ENCODE peak calls at places on chromosomes 1 and 21, in nine cellular contexts. W, L, T, I, J, S, K, G and C are unnamed samples.

GRCh38 chr1:240027059-240027462 is 64.6 kb upstream of the FMN2 start:
- DNase-seq in W (no peak), L (no peak), T (peak), I (peak), J (peak), S (peak), K (peak), G (no peak), C (peak)

GRCh38 chr1:99685516-99686180 is 39.7 kb downstream of the PALMD start:
- DNase-seq in W (peak), L (peak), T (peak), I (peak), J (peak), S (peak), K (peak), G (peak), C (peak)

GRCh38 chr1:14377386-14377785 is 221.1 kb upstream of the KAZN start:
- DNase-seq in W (no peak), L (no peak), T (no peak), I (peak), J (no peak), S (no peak), K (no peak), G (no peak), C (peak)

GRCh38 chr1:7382971-7383370 is 388.1 kb upstream of the VAMP3 start:
- DNase-seq in W (no peak), L (no peak), T (no peak), I (no peak), J (no peak), S (no peak), K (no peak), G (no peak), C (no peak)

GRCh38 chr1:195345149-195345548 is 1263.1 kb downstream of the KCNT2 start:
- DNase-seq in W (peak), L (no peak), T (no peak), I (no peak), J (no peak), S (no peak), K (peak), G (no peak), C (no peak)

GRCh38 chr1:80869299-80869698 is 931.4 kb upstream of the ADGRL2 start:
- DNase-seq in W (no peak), L (no peak), T (no peak), I (no peak), J (no peak), S (no peak), K (no peak), G (no peak), C (no peak)

GRCh38 chr21:35488941-35489340 is 439.8 kb upstream of the RUNX1 start:
- DNase-seq in W (no peak), L (no peak), T (peak), I (peak), J (no peak), S (no peak), K (peak), G (no peak), C (no peak)

GRCh38 chr1:7097938-7098592 is 312.8 kb downstream of the CAMTA1 start:
- DNase-seq in W (no peak), L (no peak), T (no peak), I (no peak), J (no peak), S (peak), K (no peak), G (no peak), C (no peak)

GRCh38 chr1:55885619-55886018 is 670.5 kb upstream of the USP24 start:
- DNase-seq in W (no peak), L (no peak), T (no peak), I (no peak), J (no peak), S (no peak), K (no peak), G (no peak), C (no peak)

GRCh38 chr1:33297911-33298622 is 22.8 kb downstream of the A3GALT2 start:
- DNase-seq in W (no peak), L (no peak), T (no peak), I (no peak), J (no peak), S (no peak), K (no peak), G (no peak), C (no peak)

GRCh38 chr1:117095237-117095636 is 26.3 kb downstream of the TRIM45 start:
- DNase-seq in W (no peak), L (no peak), T (no peak), I (no peak), J (no peak), S (no peak), K (no peak), G (no peak), C (no peak)

GRCh38 chr1:190175320-190175719 is 302.3 kb downstream of the BRINP3 start:
- DNase-seq in W (no peak), L (no peak), T (peak), I (no peak), J (no peak), S (no peak), K (no peak), G (no peak), C (no peak)

GRCh38 chr21:39867198-39867650 is at the start of gene PCP4:
- DNase-seq in W (peak), L (peak), T (peak), I (peak), J (peak), S (peak), K (peak), G (peak), C (peak)

GRCh38 chr1:26978893-26979292 is 14.6 kb upstream of the TRNP1 start:
- DNase-seq in W (no peak), L (no peak), T (no peak), I (no peak), J (no peak), S (no peak), K (no peak), G (no peak), C (no peak)

GRCh38 chr1:201266774-201267173 is 16.5 kb upstream of the PKP1 start:
- DNase-seq in W (no peak), L (no peak), T (peak), I (peak), J (peak), S (no peak), K (peak), G (no peak), C (peak)

GRCh38 chr1:229237320-229237719 is 33.6 kb upstream of the RAB4A start:
- DNase-seq in W (no peak), L (no peak), T (no peak), I (no peak), J (no peak), S (no peak), K (no peak), G (no peak), C (no peak)

GRCh38 chr1:17255336-17255735 is 6.4 kb downstream of the PADI3 start:
- DNase-seq in W (no peak), L (no peak), T (no peak), I (no peak), J (no peak), S (no peak), K (no peak), G (no peak), C (no peak)

GRCh38 chr21:35059742-35060141 is 10.6 kb upstream of the RUNX1 start:
- DNase-seq in W (no peak), L (no peak), T (no peak), I (no peak), J (no peak), S (no peak), K (no peak), G (no peak), C (peak)

GRCh38 chr1:157448666-157449065 is 103.6 kb downstream of the FCRL5 start:
- DNase-seq in W (no peak), L (no peak), T (no peak), I (no peak), J (no peak), S (no peak), K (no peak), G (no peak), C (no peak)

GRCh38 chr1:179516976-179517705 is 58.6 kb downstream of the NPHS2 start:
- DNase-seq in W (no peak), L (no peak), T (no peak), I (no peak), J (no peak), S (no peak), K (no peak), G (no peak), C (no peak)

GRCh38 chr1:92859400-92860039 is 27.7 kb downstream of the RPL5 start:
- DNase-seq in W (no peak), L (no peak), T (no peak), I (no peak), J (no peak), S (no peak), K (no peak), G (no peak), C (no peak)

GRCh38 chr1:121516279-121516967 is 331.6 kb downstream of the SRGAP2C start:
- DNase-seq in W (no peak), L (no peak), T (no peak), I (no peak), J (no peak), S (no peak), K (no peak), G (peak), C (no peak)

GRCh38 chr1:203306089-203306969 is 1.0 kb downstream of the BTG2 start:
- DNase-seq in W (no peak), L (peak), T (peak), I (peak), J (peak), S (peak), K (peak), G (peak), C (peak)
- TF ChIP-seq CTCF in W (no peak), L (peak), T (peak), I (no peak), J (peak), S (no peak), K (no peak), G (no peak), C (no peak)

GRCh38 chr1:59013276-59013927 is 229.6 kb upstream of the JUN start:
- DNase-seq in W (peak), L (peak), T (peak), I (no peak), J (no peak), S (peak), K (peak), G (peak), C (peak)
- H3K4me3 ChIP-seq in W (no peak), L (no peak), T (no peak), I (no peak), J (no peak), S (no peak), K (no peak), G (peak), C (peak)

DNA sequence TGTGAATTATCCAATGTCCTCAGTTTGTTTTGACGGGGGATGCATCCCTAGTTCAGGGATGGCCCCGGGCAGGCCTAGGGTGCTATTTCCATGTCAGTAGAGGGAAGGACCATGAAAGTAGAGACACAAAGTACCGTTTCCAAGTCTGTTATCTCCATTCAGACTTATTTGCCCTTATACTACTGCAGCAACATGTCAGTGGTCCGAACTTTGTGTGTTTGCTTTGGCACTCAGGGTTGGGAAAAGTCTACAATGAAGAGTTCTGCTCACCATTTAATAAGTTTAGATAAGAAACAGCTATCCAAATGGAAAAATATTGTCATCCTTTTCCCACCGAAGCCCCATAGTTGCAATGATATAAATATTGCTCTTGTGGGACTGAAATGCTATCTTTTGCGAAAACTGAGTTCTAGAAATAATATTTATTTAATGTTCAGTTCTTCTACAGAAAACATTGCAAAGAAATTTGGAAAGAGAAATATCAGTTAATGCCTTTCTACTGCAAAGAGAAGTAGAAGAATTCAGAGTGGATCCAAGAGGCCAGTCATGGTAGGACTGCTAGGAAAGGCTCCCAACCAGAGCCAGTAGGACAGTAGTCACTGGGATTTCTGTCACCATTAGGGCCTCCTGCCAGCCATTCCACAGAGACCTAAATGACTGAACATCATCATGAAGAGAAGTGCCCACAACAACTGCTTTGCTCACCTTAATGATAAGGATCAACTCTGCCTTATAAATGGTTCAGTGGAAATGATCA is 11.5 kb upstream of the AGT start:
- DNase-seq in W (no peak), L (no peak), T (no peak), I (no peak), J (no peak), S (no peak), K (no peak), G (no peak), C (no peak)
- TF ChIP-seq CTCF in W (no peak), L (no peak), T (no peak), I (no peak), J (no peak), S (no peak), K (no peak), G (no peak), C (no peak)

GRCh38 chr21:14762309-14762708 is 216.2 kb upstream of the SAMSN1 start:
- DNase-seq in W (no peak), L (no peak), T (no peak), I (no peak), J (no peak), S (no peak), K (no peak), G (no peak), C (no peak)
- H3K4me3 ChIP-seq in W (no peak), L (no peak), T (no peak), I (no peak), J (no peak), S (no peak), K (no peak), G (peak), C (no peak)

GRCh38 chr1:183484254-183484653 is 12.0 kb downstream of the SMG7 start:
- DNase-seq in W (no peak), L (no peak), T (no peak), I (no peak), J (no peak), S (no peak), K (peak), G (no peak), C (no peak)
- TF ChIP-seq CTCF in W (no peak), L (no peak), T (no peak), I (no peak), J (peak), S (no peak), K (peak), G (no peak), C (no peak)

GRCh38 chr1:246698466-246699094 is 25.6 kb upstream of the SCCPDH start:
- DNase-seq in W (no peak), L (no peak), T (no peak), I (no peak), J (no peak), S (no peak), K (no peak), G (no peak), C (no peak)
- H3K4me3 ChIP-seq in W (no peak), L (peak), T (peak), I (peak), J (peak), S (no peak), K (peak), G (peak), C (peak)

GRCh38 chr1:41419584-41420295 is 58.5 kb downstream of the FOXO6 start:
- DNase-seq in W (no peak), L (no peak), T (no peak), I (no peak), J (no peak), S (no peak), K (peak), G (no peak), C (no peak)

GRCh38 chr1:41417746-41418145 is 56.5 kb downstream of the FOXO6 start:
- DNase-seq in W (no peak), L (no peak), T (no peak), I (no peak), J (no peak), S (no peak), K (no peak), G (no peak), C (no peak)

GRCh38 chr1:41417335-41417682 is 56.1 kb downstream of the FOXO6 start:
- DNase-seq in W (no peak), L (no peak), T (no peak), I (no peak), J (no peak), S (no peak), K (no peak), G (no peak), C (no peak)

GRCh38 chr1:41420351-41420750 is 59.1 kb downstream of the FOXO6 start:
- DNase-seq in W (no peak), L (no peak), T (no peak), I (no peak), J (no peak), S (no peak), K (no peak), G (no peak), C (no peak)

DNA sequence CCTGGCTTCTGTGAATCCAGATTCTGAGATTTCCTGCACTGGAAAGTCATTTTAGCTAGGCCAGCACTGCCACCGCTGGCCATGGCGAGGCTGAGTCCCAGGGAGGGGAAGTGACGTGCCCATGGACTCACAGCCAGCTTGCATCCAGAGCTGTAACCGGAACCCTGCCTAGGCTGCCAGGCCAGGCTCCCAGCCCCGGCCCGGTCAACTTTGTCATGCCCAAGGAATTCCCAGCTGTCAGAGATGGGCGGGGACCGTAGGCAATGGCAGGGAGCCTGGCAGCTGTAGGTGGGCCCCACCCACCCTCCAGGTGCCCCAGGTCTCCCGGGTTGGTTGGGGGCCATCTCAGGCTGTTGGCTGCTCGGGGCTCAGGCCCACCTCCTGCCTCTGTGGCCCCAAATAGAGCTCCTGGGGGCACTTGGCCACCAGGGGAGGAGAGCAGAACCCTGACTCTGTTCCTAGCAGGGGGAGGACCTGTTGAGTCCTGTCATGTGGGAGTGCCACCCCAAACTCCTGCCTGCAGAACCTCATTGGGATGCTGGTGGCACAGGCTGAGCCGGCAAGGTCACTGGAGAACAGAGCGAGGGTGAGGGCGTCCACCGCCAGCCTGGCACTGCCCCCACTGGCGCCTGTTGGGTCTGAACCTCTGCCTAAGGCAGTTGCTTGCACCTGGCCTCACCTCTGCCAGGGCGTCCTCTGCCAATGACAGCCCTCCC is 57.8 kb downstream of the FOXO6 start:
- DNase-seq in W (no peak), L (no peak), T (peak), I (peak), J (peak), S (peak), K (peak), G (peak), C (peak)
- TF ChIP-seq CTCF in W (no peak), L (no peak), T (no peak), I (peak), J (no peak), S (no peak), K (peak), G (peak), C (no peak)

GRCh38 chr21:42621828-42622199 is 31.6 kb upstream of the PDE9A start:
- DNase-seq in W (no peak), L (no peak), T (no peak), I (no peak), J (no peak), S (no peak), K (no peak), G (no peak), C (no peak)

GRCh38 chr21:42624095-42624830 is 29.2 kb upstream of the PDE9A start:
- DNase-seq in W (no peak), L (no peak), T (no peak), I (no peak), J (no peak), S (peak), K (no peak), G (no peak), C (no peak)

GRCh38 chr21:42621166-42621827 is 32.1 kb upstream of the PDE9A start:
- DNase-seq in W (no peak), L (no peak), T (no peak), I (no peak), J (no peak), S (no peak), K (peak), G (no peak), C (no peak)

GRCh38 chr21:42623684-42624083 is 29.7 kb upstream of the PDE9A start:
- DNase-seq in W (no peak), L (no peak), T (no peak), I (no peak), J (no peak), S (no peak), K (no peak), G (no peak), C (no peak)

GRCh38 chr21:42622284-42622683 is 31.1 kb upstream of the PDE9A start:
- DNase-seq in W (no peak), L (no peak), T (no peak), I (no peak), J (no peak), S (no peak), K (no peak), G (no peak), C (no peak)
- H3K4me3 ChIP-seq in W (no peak), L (no peak), T (no peak), I (no peak), J (no peak), S (no peak), K (no peak), G (no peak), C (no peak)